ENCODE peak calls at places on chromosomes 2 and 18, in four cellular contexts. One of them, this sample, is unnamed.

GRCh38 chr2:219406861-219407230 is 11.3 kb upstream of the DES start:
- DNase-seq in heart right ventricle: peak; percentile 82
- DNase-seq in lung: no peak
- DNase-seq in tibial nerve: no peak
- DNase-seq in this sample: no peak

GRCh38 chr2:130797493-130798435 is 39.0 kb upstream of the ARHGEF4 start:
- DNase-seq in heart right ventricle: peak; percentile 89
- DNase-seq in lung: peak; percentile 85
- DNase-seq in tibial nerve: peak; percentile 81
- DNase-seq in this sample: peak; percentile 90

GRCh38 chr2:239535413-239535790 is 134.6 kb upstream of the HDAC4 start:
- DNase-seq in heart right ventricle: no peak
- DNase-seq in lung: no peak
- DNase-seq in tibial nerve: no peak
- DNase-seq in this sample: no peak

GRCh38 chr2:47606172-47606571 is 176.8 kb upstream of the MSH6 start:
- DNase-seq in heart right ventricle: no peak
- DNase-seq in lung: no peak
- DNase-seq in tibial nerve: no peak
- DNase-seq in this sample: no peak

GRCh38 chr2:85577386-85578242 is at the start of gene VAMP8:
- DNase-seq in heart right ventricle: no peak
- DNase-seq in lung: peak; percentile 86
- DNase-seq in tibial nerve: no peak
- DNase-seq in this sample: peak; percentile 55

GRCh38 chr2:136126527-136126926 is 8.6 kb upstream of the CXCR4 start:
- DNase-seq in heart right ventricle: no peak
- DNase-seq in lung: no peak
- DNase-seq in tibial nerve: no peak
- DNase-seq in this sample: no peak

GRCh38 chr2:218405365-218406208 is 5.9 kb downstream of the CTDSP1 start:
- DNase-seq in heart right ventricle: peak; percentile 45
- DNase-seq in lung: peak; percentile 50
- DNase-seq in tibial nerve: peak; percentile 39
- DNase-seq in this sample: no peak

GRCh38 chr2:49154140-49154539 is at the start of gene FSHR:
- DNase-seq in heart right ventricle: no peak
- DNase-seq in lung: no peak
- DNase-seq in tibial nerve: no peak
- DNase-seq in this sample: no peak

GRCh38 chr2:142813830-142814829 is 63.3 kb upstream of the KYNU start:
- DNase-seq in heart right ventricle: no peak
- DNase-seq in lung: no peak
- DNase-seq in tibial nerve: no peak
- DNase-seq in this sample: no peak

GRCh38 chr2:169891593-169892298 is 64.5 kb downstream of the UBR3 start:
- DNase-seq in heart right ventricle: no peak
- DNase-seq in lung: no peak
- DNase-seq in tibial nerve: no peak
- DNase-seq in this sample: no peak

GRCh38 chr2:33412920-33413319 is 63.5 kb upstream of the RASGRP3 start:
- DNase-seq in heart right ventricle: peak; percentile 35
- DNase-seq in lung: no peak
- DNase-seq in tibial nerve: no peak
- DNase-seq in this sample: no peak

GRCh38 chr2:8203354-8203753 is 478.5 kb upstream of the ID2 start:
- DNase-seq in heart right ventricle: no peak
- DNase-seq in lung: no peak
- DNase-seq in tibial nerve: no peak
- DNase-seq in this sample: no peak

GRCh38 chr2:239113164-239113563 is 265.3 kb downstream of the TWIST2 start:
- DNase-seq in heart right ventricle: no peak
- DNase-seq in lung: no peak
- DNase-seq in tibial nerve: no peak
- DNase-seq in this sample: no peak

GRCh38 chr2:158048327-158048726 is 53.3 kb upstream of the UPP2 start:
- DNase-seq in heart right ventricle: no peak
- DNase-seq in lung: no peak
- DNase-seq in tibial nerve: no peak
- DNase-seq in this sample: no peak

GRCh38 chr18:2173464-2173863 is 397.8 kb downstream of the METTL4 start:
- DNase-seq in heart right ventricle: peak; percentile 74
- DNase-seq in lung: no peak
- DNase-seq in tibial nerve: no peak
- DNase-seq in this sample: no peak

GRCh38 chr18:23662309-23663263 is at the start of gene ANKRD29:
- DNase-seq in heart right ventricle: peak; percentile 32
- DNase-seq in lung: peak; percentile 43
- DNase-seq in tibial nerve: no peak
- DNase-seq in this sample: peak; percentile 41

GRCh38 chr2:96895709-96896651 is 26.1 kb upstream of the SEMA4C start:
- DNase-seq in heart right ventricle: no peak
- DNase-seq in lung: no peak
- DNase-seq in tibial nerve: no peak
- DNase-seq in this sample: peak; percentile 47

GRCh38 chr2:70981866-70982810 is 3.7 kb downstream of the ANKRD53 start:
- DNase-seq in heart right ventricle: no peak
- DNase-seq in lung: no peak
- DNase-seq in tibial nerve: no peak
- DNase-seq in this sample: no peak

GRCh38 chr2:74391209-74391579 is 11.1 kb upstream of the DCTN1 start:
- DNase-seq in heart right ventricle: no peak
- DNase-seq in lung: no peak
- DNase-seq in tibial nerve: no peak
- DNase-seq in this sample: no peak

GRCh38 chr2:207469953-207470699 is 59.6 kb upstream of the CREB1 start:
- DNase-seq in heart right ventricle: no peak
- DNase-seq in lung: no peak
- DNase-seq in tibial nerve: no peak
- DNase-seq in this sample: no peak

GRCh38 chr18:23225518-23225917 is 90.2 kb downstream of the CABLES1 start:
- DNase-seq in heart right ventricle: no peak
- DNase-seq in lung: no peak
- DNase-seq in tibial nerve: peak; percentile 55
- DNase-seq in this sample: no peak

GRCh38 chr2:239375278-239376061 is 25.4 kb downstream of the HDAC4 start:
- DNase-seq in heart right ventricle: no peak
- DNase-seq in lung: no peak
- DNase-seq in tibial nerve: no peak
- DNase-seq in this sample: no peak

GRCh38 chr2:238169021-238169707 is 10.4 kb downstream of the ERFE start:
- DNase-seq in heart right ventricle: no peak
- DNase-seq in lung: no peak
- DNase-seq in tibial nerve: peak; percentile 84
- DNase-seq in this sample: no peak

GRCh38 chr18:9604348-9604747 is 10.0 kb downstream of the PPP4R1 start:
- DNase-seq in heart right ventricle: no peak
- DNase-seq in lung: no peak
- DNase-seq in tibial nerve: no peak
- DNase-seq in this sample: no peak

GRCh38 chr18:75785175-75785574 is 357.7 kb upstream of the SMIM21 start:
- DNase-seq in heart right ventricle: no peak
- DNase-seq in lung: no peak
- DNase-seq in tibial nerve: no peak
- DNase-seq in this sample: no peak

DNA sequence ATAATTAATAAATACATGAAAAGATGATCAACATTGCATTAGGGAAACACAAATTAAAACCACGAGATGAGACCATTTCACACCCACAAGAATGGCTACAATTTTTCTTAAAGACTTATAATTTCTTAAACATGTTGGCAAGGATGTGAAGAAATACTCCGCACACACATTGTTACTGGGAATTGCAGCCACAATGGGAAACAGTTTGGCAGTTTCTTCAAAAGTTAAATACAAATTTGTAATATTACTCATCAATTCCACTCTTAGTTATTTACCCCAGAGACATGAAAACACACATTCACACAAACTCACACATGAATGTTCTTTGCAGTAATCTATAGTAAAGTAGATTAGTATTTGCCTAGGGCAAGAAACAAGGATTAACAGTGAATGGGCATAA is 363.3 kb upstream of the SMIM21 start:
- DNase-seq in heart right ventricle: no peak
- DNase-seq in lung: no peak
- DNase-seq in tibial nerve: no peak
- DNase-seq in this sample: no peak
- H3K27me3 ChIP-seq in heart right ventricle: peaks cover 11% of the 10 kb centered on the region
- H3K27me3 ChIP-seq in lung: no peaks in the 10 kb centered on the region
- H3K27me3 ChIP-seq in tibial nerve: no peaks in the 10 kb centered on the region
- H3K27me3 ChIP-seq in this sample: no peaks in the 10 kb centered on the region

GRCh38 chr2:199467462-199467822 is 9.7 kb upstream of the SATB2 start:
- DNase-seq in heart right ventricle: no peak
- DNase-seq in lung: no peak
- DNase-seq in tibial nerve: no peak
- DNase-seq in this sample: no peak

GRCh38 chr2:199468561-199469513 is 11.1 kb upstream of the SATB2 start:
- DNase-seq in heart right ventricle: no peak
- DNase-seq in lung: no peak
- DNase-seq in tibial nerve: no peak
- DNase-seq in this sample: no peak

GRCh38 chr2:199465390-199465789 is 7.7 kb upstream of the SATB2 start:
- DNase-seq in heart right ventricle: no peak
- DNase-seq in lung: no peak
- DNase-seq in tibial nerve: no peak
- DNase-seq in this sample: no peak

GRCh38 chr2:199465988-199466703 is 8.4 kb upstream of the SATB2 start:
- DNase-seq in heart right ventricle: no peak
- DNase-seq in lung: no peak
- DNase-seq in tibial nerve: no peak
- DNase-seq in this sample: no peak

GRCh38 chr2:199466704-199467461 is 9.1 kb upstream of the SATB2 start:
- DNase-seq in heart right ventricle: no peak
- DNase-seq in lung: no peak
- DNase-seq in tibial nerve: no peak
- DNase-seq in this sample: no peak
- H3K27me3 ChIP-seq in heart right ventricle: peaks cover 100% of the 10 kb centered on the region
- H3K27me3 ChIP-seq in lung: peaks cover 19% of the 10 kb centered on the region
- H3K27me3 ChIP-seq in tibial nerve: no peaks in the 10 kb centered on the region
- H3K27me3 ChIP-seq in this sample: peaks cover 100% of the 10 kb centered on the region

DNA sequence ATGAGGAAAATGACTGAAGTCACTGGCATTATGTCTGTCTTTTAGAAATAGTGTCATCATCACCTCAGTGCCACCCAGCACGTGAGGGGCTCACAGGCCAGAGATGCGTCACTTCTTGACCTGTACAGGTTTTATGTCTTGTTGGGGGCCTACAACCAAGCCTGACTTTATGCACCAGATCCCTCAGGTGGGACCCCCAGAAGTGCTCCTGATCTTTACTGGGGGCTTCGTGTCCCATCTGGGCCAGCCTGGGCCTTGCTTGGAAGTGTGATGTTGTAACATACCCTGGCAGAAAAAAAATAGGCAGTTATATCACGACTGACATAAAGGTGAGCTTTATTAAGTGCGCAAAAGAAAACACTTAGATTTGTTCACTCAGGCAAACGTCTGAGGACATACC is 21.5 kb upstream of the GNAL start:
- DNase-seq in heart right ventricle: no peak
- DNase-seq in lung: peak; percentile 15
- DNase-seq in tibial nerve: no peak
- DNase-seq in this sample: no peak
- H3K27me3 ChIP-seq in heart right ventricle: peaks cover 24% of the 10 kb centered on the region
- H3K27me3 ChIP-seq in lung: no peaks in the 10 kb centered on the region
- H3K27me3 ChIP-seq in tibial nerve: no peaks in the 10 kb centered on the region
- H3K27me3 ChIP-seq in this sample: peaks cover 3% of the 10 kb centered on the region

GRCh38 chr2:167297292-167297691 is 409.0 kb downstream of the XIRP2 start:
- DNase-seq in heart right ventricle: no peak
- DNase-seq in lung: no peak
- DNase-seq in tibial nerve: no peak
- DNase-seq in this sample: no peak

GRCh38 chr2:167293172-167293781 is 405.0 kb downstream of the XIRP2 start:
- DNase-seq in heart right ventricle: no peak
- DNase-seq in lung: no peak
- DNase-seq in tibial nerve: peak; percentile 9
- DNase-seq in this sample: no peak

GRCh38 chr2:167292430-167293171 is 404.3 kb downstream of the XIRP2 start:
- DNase-seq in heart right ventricle: peak; percentile 81
- DNase-seq in lung: peak; percentile 84
- DNase-seq in tibial nerve: peak; percentile 73
- DNase-seq in this sample: peak; percentile 34

GRCh38 chr2:167294031-167294774 is 405.9 kb downstream of the XIRP2 start:
- DNase-seq in heart right ventricle: no peak
- DNase-seq in lung: no peak
- DNase-seq in tibial nerve: peak; percentile 13
- DNase-seq in this sample: no peak

GRCh38 chr2:167294775-167295140 is 406.5 kb downstream of the XIRP2 start:
- DNase-seq in heart right ventricle: no peak
- DNase-seq in lung: no peak
- DNase-seq in tibial nerve: no peak
- DNase-seq in this sample: no peak
- H3K27me3 ChIP-seq in heart right ventricle: peaks cover 78% of the 10 kb centered on the region
- H3K27me3 ChIP-seq in lung: no peaks in the 10 kb centered on the region
- H3K27me3 ChIP-seq in tibial nerve: no peaks in the 10 kb centered on the region
- H3K27me3 ChIP-seq in this sample: peaks cover 31% of the 10 kb centered on the region

DNA sequence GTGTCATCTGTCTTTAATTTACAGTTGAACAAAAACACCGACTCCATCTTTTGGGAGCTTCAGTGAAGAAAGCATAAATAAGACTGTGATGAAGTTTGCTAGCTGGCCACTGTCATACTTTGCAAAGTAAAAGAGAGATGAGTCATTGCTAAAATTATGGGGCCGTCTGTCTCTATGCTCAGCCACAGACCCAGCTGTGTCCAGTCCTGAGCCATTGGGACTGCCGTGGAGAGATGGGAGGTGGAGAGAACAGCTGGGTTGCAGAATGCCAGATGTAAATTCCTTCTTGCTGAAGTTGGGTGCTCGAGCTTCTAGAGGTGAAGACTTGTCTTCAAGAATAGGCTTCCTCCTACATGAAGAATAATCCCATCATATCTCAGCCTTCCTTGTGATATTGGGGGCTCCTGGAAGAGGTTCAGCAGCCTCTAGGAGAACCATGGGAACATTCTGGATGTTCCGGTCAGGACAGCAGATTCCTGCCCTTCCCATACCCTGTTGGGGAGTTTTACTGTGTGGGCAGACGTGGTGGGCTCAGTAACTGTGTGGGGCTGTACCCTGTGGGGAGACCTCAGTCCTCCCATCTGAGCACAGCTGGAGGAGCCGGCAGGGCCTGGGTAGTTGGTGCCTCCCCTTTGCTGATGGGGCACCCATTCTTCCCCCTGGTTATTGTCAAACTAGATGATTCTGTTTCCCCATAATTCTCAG is 71.1 kb downstream of the LDLRAD4 start:
- DNase-seq in heart right ventricle: peak; percentile 55
- DNase-seq in lung: no peak
- DNase-seq in tibial nerve: no peak
- DNase-seq in this sample: no peak
- H3K27me3 ChIP-seq in heart right ventricle: no peaks in the 10 kb centered on the region
- H3K27me3 ChIP-seq in lung: no peaks in the 10 kb centered on the region
- H3K27me3 ChIP-seq in tibial nerve: no peaks in the 10 kb centered on the region
- H3K27me3 ChIP-seq in this sample: no peaks in the 10 kb centered on the region

GRCh38 chr2:68650645-68651044 is 7.3 kb downstream of the PROKR1 start:
- DNase-seq in heart right ventricle: no peak
- DNase-seq in lung: no peak
- DNase-seq in tibial nerve: no peak
- DNase-seq in this sample: no peak

GRCh38 chr2:68653538-68653982 is 10.2 kb downstream of the PROKR1 start:
- DNase-seq in heart right ventricle: peak; percentile 18
- DNase-seq in lung: no peak
- DNase-seq in tibial nerve: no peak
- DNase-seq in this sample: no peak

GRCh38 chr2:68653034-68653433 is 9.7 kb downstream of the PROKR1 start:
- DNase-seq in heart right ventricle: no peak
- DNase-seq in lung: no peak
- DNase-seq in tibial nerve: no peak
- DNase-seq in this sample: no peak
- H3K27me3 ChIP-seq in heart right ventricle: peaks cover 26% of the 10 kb centered on the region
- H3K27me3 ChIP-seq in lung: no peaks in the 10 kb centered on the region
- H3K27me3 ChIP-seq in tibial nerve: no peaks in the 10 kb centered on the region
- H3K27me3 ChIP-seq in this sample: peaks cover 12% of the 10 kb centered on the region